ENCODE peak calls at places on chromosomes 2 and 18, in six cellular contexts. One of them, this sample, is unnamed.

GRCh38 chr2:16674154-16674553 is 8.5 kb upstream of the CYRIA start:
- DNase-seq in heart right ventricle: no peak
- DNase-seq in activated CD8-positive, alpha-beta T cell treated with anti-CD3 and anti-CD28 coated beads for 36 hours: no peak
- DNase-seq in heart left ventricle: no peak
- DNase-seq in lung: no peak
- DNase-seq in fibroblast of lung: no peak
- DNase-seq in this sample: no peak

GRCh38 chr2:43934567-43934966 is 61.2 kb downstream of the LRPPRC start:
- DNase-seq in fibroblast of lung: no peak
- DNase-seq in heart left ventricle: no peak
- DNase-seq in heart right ventricle: no peak
- DNase-seq in lung: no peak
- DNase-seq in activated CD8-positive, alpha-beta T cell treated with anti-CD3 and anti-CD28 coated beads for 36 hours: no peak
- DNase-seq in this sample: no peak

GRCh38 chr2:180202591-180202990 is 195.5 kb upstream of the CWC22 start:
- DNase-seq in fibroblast of lung: peak; percentile 34
- DNase-seq in lung: no peak
- DNase-seq in activated CD8-positive, alpha-beta T cell treated with anti-CD3 and anti-CD28 coated beads for 36 hours: no peak
- DNase-seq in heart right ventricle: no peak
- DNase-seq in heart left ventricle: no peak
- DNase-seq in this sample: no peak

GRCh38 chr2:62596061-62596658 is 90.2 kb upstream of the TMEM17 start:
- DNase-seq in heart left ventricle: no peak
- DNase-seq in heart right ventricle: no peak
- DNase-seq in activated CD8-positive, alpha-beta T cell treated with anti-CD3 and anti-CD28 coated beads for 36 hours: no peak
- DNase-seq in fibroblast of lung: peak; percentile 83
- DNase-seq in lung: no peak
- DNase-seq in this sample: no peak

GRCh38 chr2:100367163-100367562 is 44.9 kb upstream of the LONRF2 start:
- DNase-seq in activated CD8-positive, alpha-beta T cell treated with anti-CD3 and anti-CD28 coated beads for 36 hours: no peak
- DNase-seq in fibroblast of lung: no peak
- DNase-seq in heart left ventricle: no peak
- DNase-seq in lung: no peak
- DNase-seq in heart right ventricle: no peak
- DNase-seq in this sample: no peak

GRCh38 chr2:233203060-233203459 is 48.4 kb upstream of the ATG16L1 start:
- DNase-seq in lung: no peak
- DNase-seq in heart left ventricle: no peak
- DNase-seq in fibroblast of lung: no peak
- DNase-seq in heart right ventricle: no peak
- DNase-seq in activated CD8-positive, alpha-beta T cell treated with anti-CD3 and anti-CD28 coated beads for 36 hours: no peak
- DNase-seq in this sample: no peak

GRCh38 chr2:197168705-197169104 is 141.9 kb downstream of the ANKRD44 start:
- DNase-seq in heart left ventricle: peak; percentile 61
- DNase-seq in activated CD8-positive, alpha-beta T cell treated with anti-CD3 and anti-CD28 coated beads for 36 hours: peak; percentile 88
- DNase-seq in heart right ventricle: peak; percentile 40
- DNase-seq in fibroblast of lung: peak; percentile 74
- DNase-seq in lung: peak; percentile 53
- DNase-seq in this sample: peak; percentile 75

GRCh38 chr18:12963069-12963468 is 15.3 kb downstream of the SEH1L start:
- DNase-seq in fibroblast of lung: no peak
- DNase-seq in heart left ventricle: no peak
- DNase-seq in lung: no peak
- DNase-seq in activated CD8-positive, alpha-beta T cell treated with anti-CD3 and anti-CD28 coated beads for 36 hours: no peak
- DNase-seq in heart right ventricle: no peak
- DNase-seq in this sample: no peak

GRCh38 chr2:146734042-146734715 is 1110.7 kb upstream of the ACVR2A start:
- DNase-seq in fibroblast of lung: peak; percentile 90
- DNase-seq in activated CD8-positive, alpha-beta T cell treated with anti-CD3 and anti-CD28 coated beads for 36 hours: no peak
- DNase-seq in lung: no peak
- DNase-seq in heart left ventricle: no peak
- DNase-seq in heart right ventricle: no peak
- DNase-seq in this sample: peak; percentile 68

GRCh38 chr2:179483131-179483530 is 218.5 kb upstream of the SESTD1 start:
- DNase-seq in activated CD8-positive, alpha-beta T cell treated with anti-CD3 and anti-CD28 coated beads for 36 hours: no peak
- DNase-seq in fibroblast of lung: no peak
- DNase-seq in heart left ventricle: no peak
- DNase-seq in lung: no peak
- DNase-seq in heart right ventricle: no peak
- DNase-seq in this sample: no peak

GRCh38 chr2:145066151-145066661 is 546.3 kb upstream of the ZEB2 start:
- DNase-seq in activated CD8-positive, alpha-beta T cell treated with anti-CD3 and anti-CD28 coated beads for 36 hours: no peak
- DNase-seq in heart left ventricle: peak; percentile 34
- DNase-seq in fibroblast of lung: peak; percentile 4
- DNase-seq in lung: no peak
- DNase-seq in heart right ventricle: no peak
- DNase-seq in this sample: no peak

GRCh38 chr2:59905731-59906130 is 647.7 kb downstream of the BCL11A start:
- DNase-seq in fibroblast of lung: no peak
- DNase-seq in heart left ventricle: no peak
- DNase-seq in heart right ventricle: no peak
- DNase-seq in activated CD8-positive, alpha-beta T cell treated with anti-CD3 and anti-CD28 coated beads for 36 hours: no peak
- DNase-seq in lung: no peak
- DNase-seq in this sample: no peak

GRCh38 chr2:95062716-95063400 is 37.4 kb downstream of the MAL start:
- DNase-seq in activated CD8-positive, alpha-beta T cell treated with anti-CD3 and anti-CD28 coated beads for 36 hours: no peak
- DNase-seq in heart left ventricle: no peak
- DNase-seq in fibroblast of lung: no peak
- DNase-seq in lung: no peak
- DNase-seq in heart right ventricle: no peak
- DNase-seq in this sample: no peak

GRCh38 chr2:158667969-158668368 is 127.1 kb upstream of the DAPL1 start:
- DNase-seq in heart right ventricle: no peak
- DNase-seq in activated CD8-positive, alpha-beta T cell treated with anti-CD3 and anti-CD28 coated beads for 36 hours: no peak
- DNase-seq in lung: no peak
- DNase-seq in fibroblast of lung: no peak
- DNase-seq in heart left ventricle: no peak
- DNase-seq in this sample: no peak

GRCh38 chr2:232876071-232876977 is 6.3 kb downstream of the SNORC start:
- DNase-seq in fibroblast of lung: no peak
- DNase-seq in heart left ventricle: no peak
- DNase-seq in heart right ventricle: no peak
- DNase-seq in lung: no peak
- DNase-seq in activated CD8-positive, alpha-beta T cell treated with anti-CD3 and anti-CD28 coated beads for 36 hours: peak; percentile 50
- DNase-seq in this sample: peak; percentile 73

GRCh38 chr18:12851709-12852108 is 32.3 kb downstream of the PTPN2 start:
- DNase-seq in heart left ventricle: no peak
- DNase-seq in lung: no peak
- DNase-seq in heart right ventricle: no peak
- DNase-seq in activated CD8-positive, alpha-beta T cell treated with anti-CD3 and anti-CD28 coated beads for 36 hours: no peak
- DNase-seq in fibroblast of lung: peak; percentile 45
- DNase-seq in this sample: no peak

GRCh38 chr2:218995972-218996644 is 2.9 kb upstream of the CRYBA2 start:
- DNase-seq in lung: peak; percentile 89
- DNase-seq in activated CD8-positive, alpha-beta T cell treated with anti-CD3 and anti-CD28 coated beads for 36 hours: peak; percentile 90
- DNase-seq in heart left ventricle: peak; percentile 87
- DNase-seq in heart right ventricle: peak; percentile 84
- DNase-seq in fibroblast of lung: peak; percentile 79
- DNase-seq in this sample: peak; percentile 94

GRCh38 chr2:3479430-3480320 is 39.7 kb downstream of the ADI1 start:
- DNase-seq in fibroblast of lung: no peak
- DNase-seq in lung: no peak
- DNase-seq in heart right ventricle: no peak
- DNase-seq in heart left ventricle: no peak
- DNase-seq in activated CD8-positive, alpha-beta T cell treated with anti-CD3 and anti-CD28 coated beads for 36 hours: no peak
- DNase-seq in this sample: no peak

GRCh38 chr18:59906203-59906602 is 6.4 kb downstream of the PMAIP1 start:
- DNase-seq in fibroblast of lung: no peak
- DNase-seq in activated CD8-positive, alpha-beta T cell treated with anti-CD3 and anti-CD28 coated beads for 36 hours: no peak
- DNase-seq in heart right ventricle: no peak
- DNase-seq in heart left ventricle: no peak
- DNase-seq in lung: no peak
- DNase-seq in this sample: no peak

GRCh38 chr2:6906165-6906751 is 11.0 kb upstream of the RNF144A start:
- DNase-seq in fibroblast of lung: no peak
- DNase-seq in heart left ventricle: no peak
- DNase-seq in lung: no peak
- DNase-seq in heart right ventricle: no peak
- DNase-seq in activated CD8-positive, alpha-beta T cell treated with anti-CD3 and anti-CD28 coated beads for 36 hours: peak; percentile 48
- DNase-seq in this sample: no peak

GRCh38 chr18:7567487-7568425 is 640 bp downstream of the PTPRM start:
- DNase-seq in heart right ventricle: peak; percentile 55
- DNase-seq in activated CD8-positive, alpha-beta T cell treated with anti-CD3 and anti-CD28 coated beads for 36 hours: peak; percentile 23
- DNase-seq in lung: peak; percentile 65
- DNase-seq in fibroblast of lung: peak; percentile 65
- DNase-seq in heart left ventricle: peak; percentile 73
- DNase-seq in this sample: peak; percentile 77

GRCh38 chr2:217837530-217837929 is 165.3 kb downstream of the TNS1 start:
- DNase-seq in activated CD8-positive, alpha-beta T cell treated with anti-CD3 and anti-CD28 coated beads for 36 hours: no peak
- DNase-seq in heart right ventricle: no peak
- DNase-seq in lung: no peak
- DNase-seq in heart left ventricle: peak; percentile 23
- DNase-seq in fibroblast of lung: no peak
- DNase-seq in this sample: no peak

GRCh38 chr2:217834744-217835513 is 167.9 kb downstream of the TNS1 start:
- DNase-seq in lung: no peak
- DNase-seq in activated CD8-positive, alpha-beta T cell treated with anti-CD3 and anti-CD28 coated beads for 36 hours: no peak
- DNase-seq in heart left ventricle: peak; percentile 15
- DNase-seq in fibroblast of lung: no peak
- DNase-seq in heart right ventricle: no peak
- DNase-seq in this sample: no peak

GRCh38 chr2:217835931-217836881 is 166.6 kb downstream of the TNS1 start:
- DNase-seq in heart right ventricle: peak; percentile 70
- DNase-seq in lung: no peak
- DNase-seq in activated CD8-positive, alpha-beta T cell treated with anti-CD3 and anti-CD28 coated beads for 36 hours: no peak
- DNase-seq in heart left ventricle: peak; percentile 88
- DNase-seq in fibroblast of lung: peak; percentile 92
- DNase-seq in this sample: peak; percentile 69

GRCh38 chr2:217838409-217838831 is 164.4 kb downstream of the TNS1 start:
- DNase-seq in heart left ventricle: peak; percentile 75
- DNase-seq in heart right ventricle: peak; percentile 62
- DNase-seq in activated CD8-positive, alpha-beta T cell treated with anti-CD3 and anti-CD28 coated beads for 36 hours: no peak
- DNase-seq in lung: no peak
- DNase-seq in fibroblast of lung: no peak
- DNase-seq in this sample: no peak

DNA sequence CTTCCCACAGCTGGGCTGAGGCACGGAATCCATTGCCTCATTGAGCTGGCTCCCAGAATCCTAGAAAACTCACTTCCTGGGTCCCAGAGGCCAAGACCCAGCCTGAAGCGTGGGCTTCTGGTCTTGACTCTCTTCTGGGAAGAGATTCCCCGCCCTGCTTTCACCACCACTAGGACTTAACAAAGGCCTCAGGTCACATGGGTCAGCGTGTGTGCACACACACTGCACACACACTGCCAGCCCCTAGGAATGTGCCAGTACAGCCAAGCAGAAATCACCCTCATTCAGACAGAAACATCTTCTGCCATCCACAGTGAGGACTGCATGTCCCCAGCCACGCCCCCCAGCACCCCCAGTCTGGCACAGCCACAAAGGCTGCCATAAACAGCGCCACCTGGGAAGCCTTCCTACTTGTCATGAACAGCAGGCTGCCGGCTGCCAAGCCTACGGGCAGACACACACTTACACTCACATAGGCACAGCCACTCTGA is 165.7 kb downstream of the TNS1 start:
- DNase-seq in fibroblast of lung: peak; percentile 62
- DNase-seq in heart right ventricle: peak; percentile 81
- DNase-seq in activated CD8-positive, alpha-beta T cell treated with anti-CD3 and anti-CD28 coated beads for 36 hours: no peak
- DNase-seq in heart left ventricle: peak; percentile 93
- DNase-seq in lung: peak; percentile 79
- DNase-seq in this sample: peak; percentile 51
- TF ChIP-seq CTCF in fibroblast of lung: peak; percentile 21
- TF ChIP-seq CTCF in heart right ventricle: peak; percentile 36
- TF ChIP-seq CTCF in activated CD8-positive, alpha-beta T cell treated with anti-CD3 and anti-CD28 coated beads for 36 hours: no peak
- TF ChIP-seq CTCF in heart left ventricle: peak; percentile 38
- TF ChIP-seq CTCF in lung: no peak
- TF ChIP-seq CTCF in this sample: peak; percentile 22

DNA sequence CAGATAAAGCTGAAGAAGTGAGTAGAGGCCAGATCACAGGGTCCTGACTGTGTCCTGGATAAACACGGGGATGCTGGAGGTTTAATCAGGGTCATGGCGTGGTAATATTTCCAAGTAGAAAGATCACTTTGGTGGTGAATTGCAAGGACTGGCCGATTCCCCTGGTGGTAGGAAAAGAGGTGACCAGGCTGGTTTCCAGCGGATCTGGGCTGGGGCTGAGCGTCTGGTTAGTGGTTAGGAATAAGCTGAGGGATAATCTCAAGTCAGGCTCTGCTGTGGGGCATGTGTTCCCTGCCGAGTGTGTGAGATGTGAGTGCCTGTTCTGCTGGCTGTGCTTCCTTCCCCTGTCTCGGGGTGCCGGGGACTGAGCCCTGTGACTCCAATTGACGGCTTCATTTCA is 484.0 kb downstream of the TSN start:
- DNase-seq in fibroblast of lung: no peak
- DNase-seq in heart left ventricle: no peak
- DNase-seq in lung: no peak
- DNase-seq in activated CD8-positive, alpha-beta T cell treated with anti-CD3 and anti-CD28 coated beads for 36 hours: no peak
- DNase-seq in heart right ventricle: no peak
- DNase-seq in this sample: no peak
- TF ChIP-seq CTCF in fibroblast of lung: no peak
- TF ChIP-seq CTCF in heart left ventricle: no peak
- TF ChIP-seq CTCF in lung: no peak
- TF ChIP-seq CTCF in activated CD8-positive, alpha-beta T cell treated with anti-CD3 and anti-CD28 coated beads for 36 hours: no peak
- TF ChIP-seq CTCF in heart right ventricle: no peak
- TF ChIP-seq CTCF in this sample: no peak

DNA sequence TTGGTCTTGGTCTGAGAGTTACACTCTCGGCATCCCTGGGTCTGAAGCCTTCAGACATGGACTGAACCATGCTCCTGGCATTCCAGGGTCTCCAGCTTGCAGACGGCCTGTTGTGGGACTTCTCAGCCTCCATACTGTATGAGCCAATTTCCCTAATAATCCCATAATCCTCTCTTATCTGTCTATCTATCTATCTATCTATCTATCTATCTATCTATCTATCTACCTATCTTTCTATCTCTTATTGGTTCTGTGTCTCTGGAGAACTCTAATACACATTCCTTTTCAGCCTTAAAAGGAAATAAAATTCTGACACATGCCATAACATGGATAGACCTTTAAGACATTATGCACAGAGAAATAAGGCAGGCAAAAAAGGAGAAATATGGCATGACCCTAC is 24.4 kb downstream of the SLC39A6 start:
- DNase-seq in fibroblast of lung: no peak
- DNase-seq in heart right ventricle: no peak
- DNase-seq in heart left ventricle: no peak
- DNase-seq in lung: no peak
- DNase-seq in activated CD8-positive, alpha-beta T cell treated with anti-CD3 and anti-CD28 coated beads for 36 hours: no peak
- DNase-seq in this sample: no peak
- TF ChIP-seq CTCF in fibroblast of lung: no peak
- TF ChIP-seq CTCF in heart right ventricle: no peak
- TF ChIP-seq CTCF in heart left ventricle: no peak
- TF ChIP-seq CTCF in lung: no peak
- TF ChIP-seq CTCF in activated CD8-positive, alpha-beta T cell treated with anti-CD3 and anti-CD28 coated beads for 36 hours: no peak
- TF ChIP-seq CTCF in this sample: no peak

DNA sequence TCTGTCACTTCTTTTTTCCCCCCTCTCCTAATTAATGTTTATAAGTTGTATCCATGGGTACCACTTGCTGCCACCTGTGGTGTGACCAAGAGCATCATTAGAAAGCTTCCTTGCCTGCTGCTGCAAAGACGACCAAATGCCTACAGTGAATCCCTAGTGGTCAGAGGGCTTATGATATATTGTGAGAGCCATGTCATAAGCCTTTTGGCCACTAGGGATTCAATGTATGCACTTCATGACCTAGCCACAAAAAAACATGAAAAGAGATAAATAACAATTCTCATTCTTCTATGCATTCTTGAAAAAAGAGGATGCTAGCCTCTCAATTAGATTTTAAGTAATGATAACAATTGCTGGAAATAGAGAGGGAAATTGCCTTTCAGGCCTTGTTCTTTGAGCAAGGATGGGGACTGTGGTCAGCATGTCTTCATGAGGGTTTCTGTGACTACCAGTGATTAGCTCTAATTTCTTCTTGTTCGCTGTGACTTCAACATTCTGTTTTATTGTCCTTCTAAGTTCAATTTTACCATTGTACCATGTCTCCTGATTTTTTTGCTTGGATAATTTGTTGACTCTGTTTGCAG is 435.3 kb downstream of the TGIF1 start:
- DNase-seq in heart left ventricle: no peak
- DNase-seq in activated CD8-positive, alpha-beta T cell treated with anti-CD3 and anti-CD28 coated beads for 36 hours: no peak
- DNase-seq in lung: no peak
- DNase-seq in heart right ventricle: no peak
- DNase-seq in fibroblast of lung: no peak
- DNase-seq in this sample: no peak
- TF ChIP-seq CTCF in heart left ventricle: no peak
- TF ChIP-seq CTCF in activated CD8-positive, alpha-beta T cell treated with anti-CD3 and anti-CD28 coated beads for 36 hours: peak; percentile 12
- TF ChIP-seq CTCF in lung: no peak
- TF ChIP-seq CTCF in heart right ventricle: no peak
- TF ChIP-seq CTCF in fibroblast of lung: no peak
- TF ChIP-seq CTCF in this sample: no peak

This sample was measured in hepatocyte.